ENCODE peak calls at places on chromosomes 11 and 22, in six cellular contexts. V is Peyer's patch, G is gastrocnemius medialis, Q is heart left ventricle, I is tibial nerve, N is K562. O is an unnamed sample.

GRCh38 chr11:44763111-44763820 is 36.5 kb downstream of the TSPAN18 start:
- DNase-seq in V (no peak), G (no peak), Q (no peak), I (no peak), N (no peak), O (no peak)

GRCh38 chr22:21951931-21952465 is 650 bp downstream of the PPM1F start:
- DNase-seq in V (peak; percentile 30), G (peak; percentile 35), Q (peak; percentile 51), I (no peak), N (no peak), O (peak; percentile 35)

GRCh38 chr11:70397336-70397982 is 870 bp upstream of the CTTN start:
- DNase-seq in V (no peak), G (peak; percentile 19), Q (no peak), I (no peak), N (no peak), O (no peak)

GRCh38 chr22:26377170-26377825 is 51.8 kb upstream of the ASPHD2 start:
- DNase-seq in V (no peak), G (no peak), Q (no peak), I (no peak), N (no peak), O (no peak)

GRCh38 chr11:6735306-6735705 is 36.5 kb downstream of the OR2AG2 start:
- DNase-seq in V (no peak), G (no peak), Q (no peak), I (no peak), N (no peak), O (no peak)

GRCh38 chr22:42033263-42034181 is 34.9 kb downstream of the WBP2NL start:
- DNase-seq in V (no peak), G (no peak), Q (no peak), I (no peak), N (no peak), O (no peak)

GRCh38 chr11:12430912-12431311 is 53.5 kb downstream of the PARVA start:
- DNase-seq in V (peak; percentile 18), G (peak; percentile 66), Q (peak; percentile 81), I (peak; percentile 63), N (no peak), O (no peak)

GRCh38 chr11:62805991-62806441 is 776 bp upstream of the NXF1 start:
- DNase-seq in V (no peak), G (peak; percentile 35), Q (no peak), I (no peak), N (peak; percentile 37), O (no peak)

GRCh38 chr11:31366795-31367194 is 2.7 kb downstream of the DCDC1 start:
- DNase-seq in V (no peak), G (no peak), Q (no peak), I (no peak), N (no peak), O (no peak)

GRCh38 chr11:31369348-31370329 is at the start of the genes DCDC1 and DNAJC24:
- DNase-seq in V (peak; percentile 89), G (peak; percentile 83), Q (peak; percentile 92), I (peak; percentile 71), N (peak; percentile 87), O (peak; percentile 34)
- TF ChIP-seq POLR2A in V (peak; percentile 32), G (peak; percentile 37), Q (peak; percentile 63), I (peak; percentile 25), N (peak; percentile 91), O (peak; percentile 77)

GRCh38 chr11:3051435-3052108 is 5.7 kb downstream of the CARS1 start:
- DNase-seq in V (no peak), G (peak; percentile 11), Q (no peak), I (no peak), N (no peak), O (no peak)

GRCh38 chr11:3050386-3051325 is 6.6 kb downstream of the CARS1 start:
- DNase-seq in V (no peak), G (peak; percentile 21), Q (no peak), I (no peak), N (no peak), O (no peak)

GRCh38 chr11:3047637-3048036 is 9.6 kb downstream of the CARS1 start:
- DNase-seq in V (no peak), G (no peak), Q (no peak), I (no peak), N (no peak), O (no peak)

GRCh38 chr11:3052109-3052479 is 5.1 kb downstream of the CARS1 start:
- DNase-seq in V (no peak), G (peak; percentile 11), Q (no peak), I (no peak), N (no peak), O (no peak)

GRCh38 chr11:3049430-3050243 is 7.6 kb downstream of the CARS1 start:
- DNase-seq in V (peak; percentile 78), G (peak; percentile 95), Q (peak; percentile 77), I (peak; percentile 61), N (no peak), O (peak; percentile 67)
- TF ChIP-seq POLR2A in V (no peak), G (no peak), Q (no peak), I (no peak), N (no peak), O (no peak)

GRCh38 chr11:119028346-119029068 is 2.2 kb downstream of the SLC37A4 start:
- DNase-seq in V (no peak), G (peak; percentile 27), Q (no peak), I (no peak), N (no peak), O (no peak)
- TF ChIP-seq POLR2A in V (no peak), G (no peak), Q (no peak), I (no peak), N (no peak), O (no peak)

GRCh38 chr11:22162754-22163153 is 30.1 kb upstream of the ANO5 start:
- DNase-seq in V (no peak), G (no peak), Q (no peak), I (no peak), N (no peak), O (no peak)
- TF ChIP-seq POLR2A in V (no peak), G (no peak), Q (no peak), I (no peak), N (no peak), O (no peak)

DNA sequence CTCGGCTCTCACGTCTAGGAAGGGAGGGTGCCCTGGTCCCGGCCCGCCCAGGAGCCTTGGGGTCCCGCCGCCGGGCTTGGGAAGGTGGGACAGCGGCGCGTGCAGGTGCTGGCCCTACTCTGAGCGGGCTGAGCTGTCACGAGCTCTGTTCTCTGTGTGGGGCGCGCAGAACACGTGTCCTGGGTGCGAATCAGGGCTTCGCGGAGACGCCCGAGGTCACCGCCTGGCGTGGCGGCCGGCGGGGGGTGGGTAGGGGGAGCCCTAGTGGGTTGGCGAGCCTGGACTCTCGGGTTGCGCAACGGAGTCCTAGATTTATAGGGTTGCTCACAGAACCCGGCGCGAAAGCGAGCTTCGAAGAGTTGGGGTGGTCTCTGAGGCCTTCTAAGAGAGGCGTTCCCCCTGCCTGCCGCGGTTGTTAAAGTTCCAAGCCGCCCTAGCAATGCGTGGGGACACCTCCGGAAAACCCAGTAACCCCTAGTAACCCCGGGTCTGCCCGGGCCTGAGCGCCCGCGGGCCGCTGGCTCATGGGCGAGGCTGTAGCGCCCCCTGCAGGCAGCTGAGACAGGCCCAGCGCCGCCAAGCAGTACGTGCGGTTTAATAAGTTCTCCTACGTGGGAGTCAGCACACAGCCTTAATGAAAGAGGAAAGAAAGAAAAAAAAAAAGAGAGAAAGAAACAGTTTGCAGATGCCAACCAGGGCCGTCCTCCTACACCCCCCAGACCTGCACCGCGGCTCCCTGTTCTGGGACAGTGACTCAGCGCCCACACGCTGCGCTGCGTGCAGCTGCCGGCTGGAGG is 2.7 kb downstream of the ADM start:
- DNase-seq in V (peak; percentile 80), G (peak; percentile 88), Q (peak; percentile 88), I (peak; percentile 67), N (peak; percentile 81), O (peak; percentile 71)
- TF ChIP-seq POLR2A in V (no peak), G (peak; percentile 41), Q (peak; percentile 17), I (peak; percentile 17), N (no peak), O (no peak)

GRCh38 chr22:19430890-19431541 is 517 bp downstream of the HIRA start:
- DNase-seq in V (peak; percentile 22), G (peak; percentile 41), Q (peak; percentile 51), I (no peak), N (peak; percentile 83), O (no peak)

GRCh38 chr22:19432092-19432844 is at the start of gene MRPL40:
- DNase-seq in V (peak; percentile 90), G (peak; percentile 93), Q (peak; percentile 97), I (peak; percentile 83), N (peak; percentile 100), O (peak; percentile 92)

GRCh38 chr22:19434829-19435580 is 2.7 kb downstream of the MRPL40 start:
- DNase-seq in V (no peak), G (no peak), Q (no peak), I (no peak), N (no peak), O (no peak)

GRCh38 chr22:19431641-19432091 is at the start of gene HIRA:
- DNase-seq in V (peak; percentile 75), G (peak; percentile 81), Q (peak; percentile 82), I (peak; percentile 53), N (peak; percentile 92), O (peak; percentile 73)

GRCh38 chr22:19429950-19430889 is 1.3 kb downstream of the HIRA start:
- DNase-seq in V (peak; percentile 28), G (no peak), Q (peak; percentile 35), I (no peak), N (peak; percentile 78), O (no peak)
- TF ChIP-seq POLR2A in V (no peak), G (peak; percentile 26), Q (no peak), I (no peak), N (no peak), O (no peak)

GRCh38 chr22:38309614-38310517 is 7.4 kb downstream of the CSNK1E start:
- DNase-seq in V (no peak), G (peak; percentile 66), Q (no peak), I (no peak), N (no peak), O (no peak)

GRCh38 chr22:38311331-38311635 is 6.0 kb downstream of the CSNK1E start:
- DNase-seq in V (peak; percentile 62), G (no peak), Q (no peak), I (no peak), N (no peak), O (no peak)

GRCh38 chr22:38312261-38312800 is 4.9 kb downstream of the CSNK1E start:
- DNase-seq in V (no peak), G (no peak), Q (no peak), I (no peak), N (no peak), O (no peak)

GRCh38 chr22:38308791-38309498 is 8.3 kb downstream of the CSNK1E start:
- DNase-seq in V (no peak), G (no peak), Q (no peak), I (no peak), N (no peak), O (no peak)

DNA sequence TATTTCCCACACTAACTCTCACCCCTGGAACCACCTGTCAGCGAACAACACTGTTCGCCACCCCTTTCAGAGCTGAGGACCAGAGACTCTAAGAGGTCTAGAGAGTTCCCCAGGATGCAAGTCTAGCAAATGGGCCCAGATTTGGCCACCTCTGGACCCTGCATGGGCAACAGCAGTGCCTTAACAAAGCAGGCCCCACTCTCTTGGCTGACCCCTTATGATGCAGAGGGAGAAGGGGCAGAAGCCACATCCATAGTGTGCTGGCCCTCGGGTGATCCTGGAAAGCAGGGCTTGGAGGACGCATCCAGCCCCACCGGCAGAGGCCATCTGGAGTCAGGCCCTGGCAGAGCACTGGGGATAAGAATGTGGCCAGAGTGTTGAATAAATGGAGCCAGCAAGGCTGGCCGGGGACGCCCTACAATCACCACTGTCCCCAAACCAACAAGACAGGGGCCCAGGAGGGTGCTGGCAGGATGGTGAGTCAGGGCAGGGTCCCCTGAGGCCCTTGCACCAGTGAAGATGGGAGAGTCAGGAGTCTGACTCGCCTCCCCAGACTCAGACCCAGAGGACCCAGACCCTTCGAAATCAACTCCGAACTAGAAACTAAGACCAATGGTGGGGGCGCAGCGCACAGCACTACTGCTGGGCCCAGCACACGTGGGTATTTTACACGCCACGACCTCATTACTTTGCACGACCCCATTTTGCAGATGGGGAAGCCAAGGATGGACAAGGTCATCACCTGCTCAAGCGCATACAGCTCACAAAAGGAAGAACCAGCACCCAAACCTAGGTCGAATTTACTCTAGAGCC is 6.5 kb downstream of the CSNK1E start:
- DNase-seq in V (no peak), G (no peak), Q (no peak), I (no peak), N (no peak), O (no peak)
- TF ChIP-seq POLR2A in V (no peak), G (no peak), Q (no peak), I (no peak), N (no peak), O (no peak)

O was measured in GM12891.